ENCODE peak calls at places on chromosomes 13 and 19, in five cellular contexts. O is AG04450, C is Karpas-422, R is neural progenitor cell, D is right atrium auricular region. G is an unnamed sample.

GRCh38 chr19:20926796-20927195 is 3.7 kb downstream of the ZNF85 start:
- DNase-seq in O (no peak), C (no peak), R (no peak), D (no peak), G (no peak)

GRCh38 chr13:33109801-33110200 is 93.6 kb downstream of the KL start:
- DNase-seq in O (no peak), C (peak; percentile 83), R (peak; percentile 31), D (no peak), G (peak; percentile 19)

GRCh38 chr19:41537789-41538188 is 38.2 kb upstream of the CEACAM21 start:
- DNase-seq in O (no peak), C (peak; percentile 77), R (no peak), D (no peak), G (no peak)

GRCh38 chr13:40352385-40352778 is 314.1 kb downstream of the FOXO1 start:
- DNase-seq in O (no peak), C (no peak), R (no peak), D (peak; percentile 86), G (no peak)

GRCh38 chr13:59016250-59016649 is 1147.5 kb downstream of the DIAPH3 start:
- DNase-seq in O (no peak), C (no peak), R (no peak), D (no peak), G (no peak)

GRCh38 chr13:35566340-35566739 is 89.9 kb upstream of the MAB21L1 start:
- DNase-seq in O (no peak), C (no peak), R (no peak), D (no peak), G (no peak)

GRCh38 chr13:33494596-33495214 is 209.2 kb upstream of the STARD13 start:
- DNase-seq in O (peak; percentile 84), C (no peak), R (no peak), D (no peak), G (no peak)

GRCh38 chr19:33821871-33822270 is 25.2 kb downstream of the KCTD15 start:
- DNase-seq in O (no peak), C (no peak), R (no peak), D (no peak), G (no peak)

GRCh38 chr19:15381429-15381828 is 1.8 kb upstream of the AKAP8 start:
- DNase-seq in O (no peak), C (no peak), R (no peak), D (no peak), G (no peak)

GRCh38 chr19:44705502-44706010 is 6.6 kb downstream of the CEACAM16 start:
- DNase-seq in O (no peak), C (no peak), R (no peak), D (no peak), G (no peak)

GRCh38 chr19:28288850-28289249 is 924.1 kb downstream of the UQCRFS1 start:
- DNase-seq in O (no peak), C (no peak), R (no peak), D (no peak), G (no peak)
- H3K4me3 ChIP-seq in O (no peak overlapping the region), C (no peak overlapping the region), R (no peak overlapping the region), D (no peak overlapping the region), G (no peak overlapping the region)

GRCh38 chr13:111287201-111287600 is 33.2 kb upstream of the TEX29 start:
- DNase-seq in O (no peak), C (no peak), R (no peak), D (no peak), G (no peak)
- H3K9me3 ChIP-seq in O (peaks cover 6% of the 10 kb centered on the region), C (no peaks in the 10 kb centered on the region), R (no peaks in the 10 kb centered on the region), D (no peaks in the 10 kb centered on the region), G (no peaks in the 10 kb centered on the region)

DNA sequence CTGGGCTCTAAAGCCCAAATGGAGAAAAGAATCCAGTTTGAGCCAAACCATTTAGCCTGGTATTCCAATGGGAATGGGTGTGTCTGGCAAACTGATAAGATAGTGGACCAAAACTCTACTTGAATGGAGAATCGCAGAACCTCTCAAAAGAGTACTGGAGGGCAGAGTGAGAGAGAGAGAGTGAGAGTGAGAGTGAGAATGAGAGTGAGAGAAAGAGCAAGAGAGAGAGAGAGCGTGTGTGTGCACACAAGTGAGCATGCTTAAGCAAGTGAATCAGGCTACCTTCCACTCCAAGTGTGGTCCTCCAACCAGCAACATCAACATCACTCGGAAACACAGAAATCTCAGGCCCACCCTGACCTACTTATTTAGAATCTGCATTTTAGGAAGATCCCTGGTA is 58.8 kb downstream of the UQCRFS1 start:
- DNase-seq in O (no peak), C (no peak), R (no peak), D (no peak), G (no peak)
- H3K4me3 ChIP-seq in O (no peak overlapping the region), C (no peak overlapping the region), R (no peak overlapping the region), D (no peak overlapping the region), G (no peak overlapping the region)

DNA sequence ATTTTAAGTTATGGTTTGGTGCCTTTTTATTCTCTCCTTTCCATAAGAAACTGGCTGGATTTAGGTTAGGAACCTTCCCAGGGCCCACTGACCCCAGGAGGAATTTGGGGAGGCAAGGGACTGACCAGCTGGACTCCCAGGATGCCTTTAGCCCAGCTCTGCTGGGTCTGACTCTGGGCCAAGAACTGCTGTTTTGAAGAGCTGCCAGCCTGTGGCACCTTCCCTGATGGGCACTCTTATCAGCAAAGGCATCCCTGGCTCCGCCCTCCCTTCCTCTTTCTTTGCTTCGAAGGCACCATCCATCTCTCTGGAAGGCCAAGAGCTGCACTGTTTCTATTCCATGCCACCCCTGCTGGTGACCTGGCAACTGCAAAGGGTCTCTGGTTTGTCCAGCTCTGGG is 174.7 kb downstream of the POU4F1 start:
- DNase-seq in O (no peak), C (no peak), R (no peak), D (no peak), G (no peak)
- H3K9me3 ChIP-seq in O (no peaks in the 10 kb centered on the region), C (no peaks in the 10 kb centered on the region), R (no peaks in the 10 kb centered on the region), D (no peaks in the 10 kb centered on the region), G (no peaks in the 10 kb centered on the region)

GRCh38 chr19:12034610-12035009 is 869 bp downstream of the ZNF433 start:
- DNase-seq in O (no peak), C (no peak), R (peak; percentile 22), D (no peak), G (peak; percentile 12)
- H3K4me3 ChIP-seq in O (peak overlapping the region; percentile 89), C (peak overlapping the region; percentile 86), R (peak overlapping the region; percentile 61), D (peak overlapping the region; percentile 84), G (peak overlapping the region; percentile 98)

GRCh38 chr19:7076151-7076550 is 6.6 kb downstream of the ZNF557 start:
- DNase-seq in O (no peak), C (no peak), R (no peak), D (no peak), G (no peak)
- H3K9me3 ChIP-seq in O (peaks cover 66% of the 10 kb centered on the region), C (peaks cover 34% of the 10 kb centered on the region), R (peaks cover 13% of the 10 kb centered on the region), D (peaks cover 63% of the 10 kb centered on the region), G (peaks cover 12% of the 10 kb centered on the region)

G was measured in WERI-Rb-1.